ENCODE peak calls at places on chromosome 9, in four cellular contexts. E, T, M and V are unnamed samples. For H3K27me3, the result is how much of the 10 kb centered on the place peaks cover.

GRCh38 chr9:70802206-70802605 is 319.2 kb downstream of the TRPM3 start:
- DNase-seq in T (no peak), E (no peak), M (no peak), V (no peak)

GRCh38 chr9:91034976-91035824 is 233.6 kb downstream of the SYK start:
- DNase-seq in E (no peak), T (no peak), M (no peak), V (no peak)

GRCh38 chr9:137968235-137968634 is 90.7 kb downstream of the CACNA1B start:
- DNase-seq in M (no peak), T (no peak), E (no peak), V (no peak)

GRCh38 chr9:98375138-98375726 is 119.8 kb upstream of the TBC1D2 start:
- DNase-seq in M (no peak), E (peak), T (no peak), V (peak)

GRCh38 chr9:21852751-21853150 is 50.3 kb downstream of the MTAP start:
- DNase-seq in E (no peak), T (no peak), M (no peak), V (no peak)

GRCh38 chr9:69174645-69175487 is 789 bp downstream of the TJP2 start:
- DNase-seq in E (peak), M (peak), T (peak), V (peak)

GRCh38 chr9:68844623-68845612 is 139.9 kb downstream of the PIP5K1B start:
- DNase-seq in T (peak), E (no peak), M (peak), V (no peak)

GRCh38 chr9:137493163-137494103 is 34.3 kb upstream of the NSMF start:
- DNase-seq in T (no peak), E (no peak), M (no peak), V (no peak)

GRCh38 chr9:105539452-105539851 is 18.5 kb upstream of the FKTN start:
- DNase-seq in T (no peak), E (no peak), M (no peak), V (no peak)
- TF ChIP-seq CTCF in T (no peak), E (peak), M (no peak), V (no peak)

GRCh38 chr9:72526901-72527800 is 5.7 kb downstream of the TMC1 start:
- DNase-seq in M (peak), T (peak), E (peak), V (peak)
- H3K4me3 ChIP-seq in M (peak), T (no peak), E (no peak), V (no peak)

GRCh38 chr9:34577635-34578240 is 11.8 kb downstream of the CNTFR start:
- DNase-seq in E (no peak), T (no peak), M (no peak), V (no peak)
- H3K27me3 ChIP-seq in E (half or more), T (under half), M (under half), V (under half)

GRCh38 chr9:78213696-78214095 is 22.2 kb upstream of the CEP78 start:
- DNase-seq in E (peak), M (no peak), T (no peak), V (peak)
- TF ChIP-seq CTCF in E (peak), M (no peak), T (no peak), V (peak)

GRCh38 chr9:128141604-128142003 is 7.6 kb upstream of the LCN2 start:
- DNase-seq in T (no peak), M (no peak), E (no peak), V (no peak)
- H3K4me3 ChIP-seq in T (no peak), M (no peak), E (no peak), V (no peak)

GRCh38 chr9:101736723-101737122 is 1.7 kb downstream of the GRIN3A start:
- DNase-seq in E (no peak), T (no peak), M (peak), V (peak)
- H3K27me3 ChIP-seq in E (under half), T (under half), M (half or more), V (under half)

GRCh38 chr9:110076894-110077725 is 130.8 kb downstream of the C9orf152 start:
- DNase-seq in E (peak), M (no peak), T (no peak), V (peak)

GRCh38 chr9:110081395-110081794 is 126.6 kb downstream of the C9orf152 start:
- DNase-seq in E (no peak), M (no peak), T (no peak), V (no peak)

GRCh38 chr9:110073356-110073666 is 134.6 kb downstream of the C9orf152 start:
- DNase-seq in M (no peak), E (no peak), T (no peak), V (no peak)

GRCh38 chr9:110078626-110079025 is 129.3 kb downstream of the C9orf152 start:
- DNase-seq in E (no peak), T (no peak), M (no peak), V (no peak)

DNA sequence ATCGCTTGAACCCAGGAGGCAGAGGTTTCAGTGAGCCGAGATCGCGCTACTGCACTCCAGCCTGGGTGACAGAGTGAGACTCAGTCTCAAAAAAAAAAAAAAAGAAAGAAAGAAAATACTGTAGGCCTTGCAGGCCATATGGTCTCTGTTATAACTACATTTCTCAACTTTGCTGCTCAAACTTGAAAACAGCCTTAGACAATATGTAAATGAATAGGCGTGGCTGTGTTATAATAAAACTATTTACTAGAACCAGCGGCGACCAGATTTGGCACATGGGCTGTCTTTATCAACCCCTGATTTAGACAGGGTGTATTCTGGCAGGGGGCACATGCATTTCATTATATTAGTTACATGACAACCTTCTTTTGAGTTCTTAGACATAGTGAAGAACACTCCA is 130.0 kb downstream of the C9orf152 start:
- DNase-seq in M (no peak), T (no peak), E (no peak), V (no peak)
- TF ChIP-seq CTCF in M (no peak), T (no peak), E (no peak), V (no peak)